ENCODE peak calls at places on chromosomes 16 and 17, in four cellular contexts. N, H, W and J are unnamed samples.

GRCh38 chr16:84722068-84722467 is 22.3 kb downstream of the USP10 start:
- DNase-seq in N (no peak), H (no peak), W (no peak), J (no peak)

GRCh38 chr17:21263351-21263750 is 10.1 kb upstream of the NATD1 start:
- DNase-seq in N (no peak), H (no peak), W (no peak), J (no peak)

GRCh38 chr17:7020894-7021664 is 1.8 kb upstream of the BCL6B start:
- DNase-seq in N (no peak), H (no peak), W (no peak), J (no peak)

GRCh38 chr17:81682565-81683207 is 911 bp downstream of the ARL16 start:
- DNase-seq in N (no peak), H (no peak), W (peak; percentile 44), J (no peak)

GRCh38 chr16:51465026-51465425 is 314.0 kb upstream of the SALL1 start:
- DNase-seq in N (no peak), H (no peak), W (no peak), J (no peak)

GRCh38 chr17:58120195-58120822 is 27.9 kb upstream of the OR4D1 start:
- DNase-seq in N (peak; percentile 89), H (peak; percentile 66), W (peak; percentile 86), J (peak; percentile 55)

GRCh38 chr17:64115871-64116534 is 13.9 kb downstream of the ERN1 start:
- DNase-seq in N (no peak), H (no peak), W (no peak), J (no peak)

GRCh38 chr16:30622455-30623032 is 12.4 kb upstream of the ZNF689 start:
- DNase-seq in N (no peak), H (no peak), W (no peak), J (no peak)

GRCh38 chr17:64387545-64388171 is 3.0 kb downstream of the PECAM1 start:
- DNase-seq in N (peak; percentile 8), H (no peak), W (no peak), J (no peak)

GRCh38 chr17:79235808-79236207 is 161.2 kb downstream of the ENGASE start:
- DNase-seq in N (no peak), H (no peak), W (no peak), J (no peak)

GRCh38 chr16:56695246-56695645 is 13.0 kb downstream of the MT1X start:
- DNase-seq in N (no peak), H (no peak), W (no peak), J (no peak)

GRCh38 chr17:77832180-77832560 is 126.3 kb upstream of the TNRC6C start:
- DNase-seq in N (no peak), H (no peak), W (no peak), J (no peak)

GRCh38 chr16:27174007-27174406 is 29.3 kb upstream of the KDM8 start:
- DNase-seq in N (no peak), H (peak; percentile 53), W (no peak), J (peak; percentile 96)

GRCh38 chr16:21628772-21629171 is 23.6 kb downstream of the IGSF6 start:
- DNase-seq in N (no peak), H (no peak), W (no peak), J (no peak)

GRCh38 chr16:86018487-86018886 is 119.5 kb downstream of the IRF8 start:
- DNase-seq in N (no peak), H (no peak), W (no peak), J (no peak)

GRCh38 chr17:73646409-73647305 is 2.4 kb upstream of the SDK2 start:
- DNase-seq in N (peak; percentile 85), H (no peak), W (peak; percentile 79), J (peak; percentile 69)

GRCh38 chr16:74724820-74725549 is 24.3 kb upstream of the MLKL start:
- DNase-seq in N (no peak), H (no peak), W (no peak), J (no peak)

GRCh38 chr17:40472733-40473452 is 28.5 kb downstream of the TNS4 start:
- DNase-seq in N (no peak), H (no peak), W (no peak), J (no peak)

GRCh38 chr16:85859818-85860125 is 39.2 kb upstream of the IRF8 start:
- DNase-seq in N (no peak), H (no peak), W (no peak), J (no peak)

GRCh38 chr17:7912927-7913524 is 3.1 kb downstream of the RNF227 start:
- DNase-seq in N (peak; percentile 84), H (peak; percentile 83), W (peak; percentile 81), J (peak; percentile 89)

GRCh38 chr16:90019543-90020259 is 445 bp upstream of the DBNDD1 start:
- DNase-seq in N (peak; percentile 86), H (peak; percentile 29), W (peak; percentile 85), J (peak; percentile 57)
- TF ChIP-seq CTCF in N (peak; percentile 53), H (no peak), W (peak; percentile 51), J (peak; percentile 62)

GRCh38 chr16:12171206-12171605 is 194.7 kb downstream of the SNX29 start:
- DNase-seq in N (no peak), H (no peak), W (no peak), J (no peak)

GRCh38 chr16:12170103-12171025 is 193.8 kb downstream of the SNX29 start:
- DNase-seq in N (no peak), H (no peak), W (no peak), J (no peak)

GRCh38 chr16:12166271-12166670 is 189.7 kb downstream of the SNX29 start:
- DNase-seq in N (peak; percentile 55), H (no peak), W (peak; percentile 33), J (no peak)

GRCh38 chr16:12171706-12172105 is 195.2 kb downstream of the SNX29 start:
- DNase-seq in N (no peak), H (no peak), W (no peak), J (no peak)

GRCh38 chr16:12168054-12169018 is 191.8 kb downstream of the SNX29 start:
- DNase-seq in N (no peak), H (no peak), W (no peak), J (no peak)
- H3K4me1 ChIP-seq in N (no peaks in the 10 kb centered on the region), H (no peaks in the 10 kb centered on the region), W (no peaks in the 10 kb centered on the region), J (peaks cover 10% of the 10 kb centered on the region)

DNA sequence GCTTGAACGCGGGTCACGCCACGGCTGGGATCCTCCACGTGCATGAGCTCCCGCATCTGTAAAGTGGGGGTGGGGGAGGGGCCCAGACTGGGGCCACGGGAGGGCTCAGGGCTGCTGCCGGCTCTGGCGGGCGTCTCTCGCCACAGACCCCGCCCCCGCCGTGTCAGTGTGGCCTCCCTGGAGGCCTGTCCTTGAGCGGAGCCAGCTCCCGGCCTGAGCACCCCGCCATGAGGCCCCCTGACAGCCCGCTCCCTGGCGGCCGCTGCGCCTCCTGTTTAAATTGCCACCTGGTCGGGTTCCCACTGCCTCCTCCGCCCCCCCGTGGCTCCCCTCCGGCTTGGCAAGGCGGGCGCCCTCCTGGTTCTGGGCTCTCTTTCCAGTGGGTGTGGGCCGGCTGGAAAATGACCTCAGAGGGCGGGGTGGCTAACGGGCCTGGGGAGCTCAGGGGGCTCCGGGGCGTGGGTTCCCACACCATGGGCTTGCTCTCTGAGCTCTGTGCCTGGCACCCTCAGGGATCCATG is 42.1 kb upstream of the SSTR5 start:
- DNase-seq in N (no peak), H (no peak), W (no peak), J (no peak)
- H4K20me1 ChIP-seq in N (no peaks in the 10 kb centered on the region), H (no peaks in the 10 kb centered on the region), W (no peaks in the 10 kb centered on the region), J (no peaks in the 10 kb centered on the region)

DNA sequence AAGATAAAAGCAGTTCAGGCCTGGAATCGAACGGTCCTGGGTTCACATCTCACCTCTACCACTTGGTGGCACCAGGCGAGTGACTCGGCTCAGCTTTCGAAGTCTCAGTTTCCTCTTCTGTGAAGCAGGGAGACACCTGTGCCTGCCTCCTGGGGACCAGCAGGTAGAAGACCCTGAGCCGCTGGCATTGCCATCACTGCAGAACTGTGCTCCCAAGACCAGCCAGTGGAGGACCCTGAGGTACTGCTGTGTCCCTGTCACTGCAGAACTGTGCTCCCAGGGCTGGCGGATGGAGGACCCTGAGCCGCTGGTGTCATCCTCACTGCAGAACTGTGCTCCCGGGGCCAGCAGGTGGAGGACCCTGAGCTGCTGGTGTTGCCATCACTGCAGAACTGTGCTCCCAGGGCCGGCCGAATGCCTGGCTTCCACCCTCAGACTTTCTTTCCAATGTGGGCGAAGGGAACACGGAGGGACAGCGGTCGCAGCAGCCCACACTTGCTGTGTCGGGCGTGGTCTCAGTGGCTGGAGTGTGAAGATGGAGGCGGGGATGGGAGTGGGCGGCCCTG is 8.7 kb upstream of the SLC7A5 start:
- DNase-seq in N (no peak), H (no peak), W (no peak), J (peak; percentile 73)
- TF ChIP-seq CTCF in N (peak; percentile 62), H (peak; percentile 4), W (peak; percentile 34), J (peak; percentile 73)

GRCh38 chr17:76684756-76685155 is 26.0 kb downstream of the MXRA7 start:
- DNase-seq in N (no peak), H (no peak), W (no peak), J (no peak)
- H3K4me1 ChIP-seq in N (peaks cover 8% of the 10 kb centered on the region), H (no peaks in the 10 kb centered on the region), W (peaks cover 20% of the 10 kb centered on the region), J (no peaks in the 10 kb centered on the region)

DNA sequence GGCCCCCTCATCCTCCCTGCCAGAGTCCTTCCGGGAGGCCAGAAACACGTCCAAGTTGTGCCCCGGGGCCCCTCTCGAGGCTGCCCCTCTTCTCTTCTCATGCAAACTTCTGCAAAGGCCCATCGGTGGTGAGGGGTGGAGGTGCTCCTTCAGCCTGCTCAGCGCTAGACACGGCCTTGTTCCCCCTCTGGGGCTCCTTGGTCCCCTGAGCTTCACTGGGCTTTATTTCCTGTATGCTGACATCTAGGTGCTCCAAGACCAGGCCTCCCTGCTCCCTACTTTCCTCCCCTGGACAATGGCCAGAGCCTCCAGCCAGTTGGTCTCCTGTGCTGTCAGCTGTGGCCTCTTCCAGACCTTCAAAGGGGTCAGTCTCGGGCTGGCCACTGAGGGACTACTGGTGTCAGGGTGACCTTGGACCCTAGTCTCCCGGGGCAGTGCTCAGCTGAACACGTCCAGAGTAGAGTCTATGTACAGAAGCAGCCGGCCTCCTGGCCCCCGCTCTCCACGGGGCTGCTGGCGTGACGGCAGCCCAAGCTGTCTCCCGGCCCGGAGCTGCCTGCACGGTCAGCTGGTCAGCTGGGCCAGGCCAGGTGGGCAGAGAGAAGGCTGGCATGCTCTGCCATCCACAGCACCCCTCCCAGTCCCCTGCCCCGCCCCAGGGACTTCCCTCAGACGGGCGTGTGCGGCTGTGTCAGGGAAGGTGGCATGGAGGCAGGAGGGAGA is 1.7 kb upstream of the PRR35 start:
- DNase-seq in N (no peak), H (no peak), W (no peak), J (no peak)
- H4K20me1 ChIP-seq in N (no peaks in the 10 kb centered on the region), H (no peaks in the 10 kb centered on the region), W (peaks cover 10% of the 10 kb centered on the region), J (no peaks in the 10 kb centered on the region)

DNA sequence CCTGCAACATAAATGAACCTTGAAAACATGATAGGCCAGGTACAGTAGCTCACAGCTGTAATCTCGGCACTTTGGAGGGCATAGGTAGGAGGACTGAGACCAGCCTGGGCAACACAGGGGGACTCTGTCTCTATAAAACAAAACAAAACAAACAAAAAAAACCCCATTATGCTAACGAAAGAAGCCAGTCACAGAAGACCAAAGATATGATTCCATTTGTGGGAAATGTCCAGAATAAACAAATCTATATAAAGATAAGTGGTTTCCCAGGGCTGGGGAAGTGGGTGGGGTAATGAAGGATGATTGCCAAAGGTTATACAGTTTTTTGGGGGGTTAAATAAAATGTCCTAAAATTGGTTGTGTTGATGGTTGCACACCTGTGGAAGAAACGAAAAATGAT is 36.5 kb upstream of the SIAH1 start:
- DNase-seq in N (no peak), H (no peak), W (no peak), J (no peak)
- TF ChIP-seq CTCF in N (no peak), H (no peak), W (no peak), J (no peak)